ENCODE peak calls at places on chromosomes 2 and 18, in nine cellular contexts. P, A, N, J, O, T, Z, M and S are unnamed samples.

GRCh38 chr2:239856620-239857285 is 168.4 kb downstream of the NDUFA10 start:
- DNase-seq in P (no peak), A (no peak), N (no peak), J (no peak), O (no peak), T (no peak), Z (no peak), M (no peak), S (no peak)

GRCh38 chr18:79393181-79393598 is 2.5 kb upstream of the NFATC1 start:
- DNase-seq in P (no peak), A (no peak), N (no peak), J (no peak), O (peak), T (no peak), Z (no peak), M (no peak), S (no peak)

GRCh38 chr2:55026202-55026601 is 24.0 kb downstream of the RTN4 start:
- DNase-seq in P (no peak), A (no peak), N (no peak), J (no peak), O (no peak), T (no peak), Z (no peak), M (no peak), S (no peak)

GRCh38 chr2:200467806-200468686 is 41.8 kb downstream of the KCTD18 start:
- DNase-seq in P (no peak), A (no peak), N (no peak), J (no peak), O (no peak), T (no peak), Z (no peak), M (no peak), S (no peak)

GRCh38 chr18:23071285-23071684 is 64.0 kb upstream of the CABLES1 start:
- DNase-seq in P (peak), A (peak), N (peak), J (peak), O (peak), T (no peak), Z (no peak), M (peak), S (no peak)

GRCh38 chr2:81412681-81413080 is 1108.1 kb upstream of the LRRTM1 start:
- DNase-seq in P (no peak), A (no peak), N (no peak), J (no peak), O (no peak), T (no peak), Z (no peak), M (no peak), S (no peak)

GRCh38 chr2:223235986-223236385 is 184.0 kb downstream of the KCNE4 start:
- DNase-seq in P (no peak), A (no peak), N (no peak), J (no peak), O (no peak), T (no peak), Z (no peak), M (no peak), S (no peak)

GRCh38 chr2:189393440-189394111 is 47.7 kb upstream of the WDR75 start:
- DNase-seq in P (no peak), A (no peak), N (no peak), J (no peak), O (no peak), T (peak), Z (no peak), M (no peak), S (no peak)

GRCh38 chr2:151523825-151524224 is 114.1 kb downstream of the RIF1 start:
- DNase-seq in P (no peak), A (no peak), N (no peak), J (no peak), O (no peak), T (no peak), Z (no peak), M (no peak), S (no peak)

GRCh38 chr2:128797937-128798336 is 479.3 kb upstream of the HS6ST1 start:
- DNase-seq in P (no peak), A (no peak), N (no peak), J (peak), O (no peak), T (no peak), Z (no peak), M (peak), S (no peak)

GRCh38 chr2:239376942-239377531 is 23.8 kb downstream of the HDAC4 start:
- DNase-seq in P (no peak), A (no peak), N (no peak), J (no peak), O (peak), T (no peak), Z (no peak), M (no peak), S (no peak)

GRCh38 chr2:43107679-43108078 is 118.7 kb downstream of the ZFP36L2 start:
- DNase-seq in P (no peak), A (no peak), N (no peak), J (no peak), O (peak), T (no peak), Z (no peak), M (no peak), S (no peak)

GRCh38 chr18:13598591-13598990 is 127.8 kb downstream of the FAM210A start:
- DNase-seq in P (no peak), A (no peak), N (no peak), J (no peak), O (no peak), T (no peak), Z (no peak), M (no peak), S (no peak)

GRCh38 chr2:232333361-232334135 is 45.0 kb upstream of the ALPP start:
- DNase-seq in P (peak), A (peak), N (no peak), J (no peak), O (peak), T (no peak), Z (no peak), M (no peak), S (peak)

GRCh38 chr18:43965691-43966090 is 688.4 kb upstream of the SYT4 start:
- DNase-seq in P (no peak), A (no peak), N (no peak), J (no peak), O (no peak), T (no peak), Z (no peak), M (no peak), S (no peak)

GRCh38 chr2:16102287-16102975 is 162.1 kb downstream of the MYCN start:
- DNase-seq in P (no peak), A (no peak), N (no peak), J (no peak), O (no peak), T (no peak), Z (no peak), M (no peak), S (no peak)

GRCh38 chr2:228798931-228799588 is 472.0 kb downstream of the PID1 start:
- DNase-seq in P (no peak), A (no peak), N (no peak), J (no peak), O (no peak), T (no peak), Z (no peak), M (no peak), S (no peak)

GRCh38 chr2:19901201-19901457 is 654 bp downstream of the TTC32 start:
- DNase-seq in P (no peak), A (no peak), N (no peak), J (no peak), O (no peak), T (no peak), Z (no peak), M (no peak), S (no peak)
- TF ChIP-seq POLR2AphosphoS5 in P (no peak), A (no peak), N (no peak), J (no peak), O (no peak), T (no peak), Z (no peak), M (no peak), S (no peak)

GRCh38 chr2:217714268-217714643 is 288.5 kb downstream of the TNS1 start:
- DNase-seq in P (peak), A (no peak), N (no peak), J (no peak), O (no peak), T (no peak), Z (no peak), M (no peak), S (peak)

GRCh38 chr2:217711236-217711635 is 291.6 kb downstream of the TNS1 start:
- DNase-seq in P (no peak), A (no peak), N (no peak), J (no peak), O (no peak), T (no peak), Z (no peak), M (no peak), S (no peak)

GRCh38 chr2:217712431-217712830 is 290.4 kb downstream of the TNS1 start:
- DNase-seq in P (no peak), A (no peak), N (no peak), J (no peak), O (no peak), T (no peak), Z (no peak), M (no peak), S (no peak)

GRCh38 chr2:217715484-217715883 is 287.3 kb downstream of the TNS1 start:
- DNase-seq in P (no peak), A (no peak), N (no peak), J (no peak), O (no peak), T (no peak), Z (no peak), M (no peak), S (no peak)

GRCh38 chr2:217713395-217714267 is 289.2 kb downstream of the TNS1 start:
- DNase-seq in P (peak), A (peak), N (peak), J (peak), O (peak), T (peak), Z (peak), M (peak), S (peak)
- TF ChIP-seq POLR2A in P (no peak), A (no peak), N (no peak), J (no peak), O (no peak), T (no peak), Z (no peak), M (no peak), S (no peak)

DNA sequence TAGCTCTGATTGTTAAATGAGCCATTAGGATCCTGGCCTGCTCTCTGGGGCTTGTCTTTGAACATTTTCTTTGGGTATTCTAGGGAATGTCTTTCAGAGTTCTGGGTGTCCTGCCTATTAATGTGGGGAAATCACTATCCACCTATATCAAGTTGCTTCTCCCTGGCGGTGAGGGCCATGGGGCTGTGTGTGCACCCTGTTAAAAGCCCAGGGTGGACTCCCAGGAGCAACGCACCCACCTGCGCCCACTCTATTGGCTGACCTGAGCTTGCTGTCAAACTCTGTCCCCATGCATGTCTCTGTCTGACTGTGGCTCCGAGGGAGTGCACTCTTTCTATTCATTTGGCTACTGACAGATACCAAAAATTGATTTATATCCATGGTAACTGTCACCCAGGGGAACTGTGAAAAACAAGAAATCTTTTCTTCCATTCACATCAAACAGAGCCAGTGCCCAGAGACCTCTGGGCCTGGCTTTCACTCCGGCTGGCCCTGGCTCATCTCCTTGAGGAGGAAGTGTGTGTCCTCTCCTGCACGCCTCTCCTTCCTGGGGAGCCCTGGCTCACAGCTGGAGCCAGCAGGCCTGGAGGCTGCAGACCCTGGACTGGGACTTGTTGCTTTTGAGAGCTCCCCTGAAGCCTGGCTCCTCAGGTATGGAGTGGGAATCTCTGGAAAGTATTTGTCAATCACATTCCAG is 10.5 kb upstream of the TOGARAM2 start:
- DNase-seq in P (no peak), A (no peak), N (no peak), J (no peak), O (no peak), T (no peak), Z (no peak), M (no peak), S (no peak)
- TF ChIP-seq POLR2AphosphoS5 in P (no peak), A (no peak), N (no peak), J (no peak), O (no peak), T (no peak), Z (no peak), M (no peak), S (no peak)

GRCh38 chr2:73926493-73927327 is at the start of gene DGUOK:
- DNase-seq in P (peak), A (peak), N (peak), J (peak), O (peak), T (peak), Z (peak), M (peak), S (peak)
- TF ChIP-seq POLR2A in P (peak), A (peak), N (peak), J (no peak), O (peak), T (no peak), Z (peak), M (peak), S (peak)

GRCh38 chr2:2152451-2152850 is 178.6 kb downstream of the MYT1L start:
- DNase-seq in P (no peak), A (no peak), N (no peak), J (no peak), O (no peak), T (no peak), Z (no peak), M (no peak), S (no peak)
- TF ChIP-seq POLR2AphosphoS5 in P (no peak), A (no peak), N (no peak), J (no peak), O (no peak), T (no peak), Z (no peak), M (no peak), S (no peak)

DNA sequence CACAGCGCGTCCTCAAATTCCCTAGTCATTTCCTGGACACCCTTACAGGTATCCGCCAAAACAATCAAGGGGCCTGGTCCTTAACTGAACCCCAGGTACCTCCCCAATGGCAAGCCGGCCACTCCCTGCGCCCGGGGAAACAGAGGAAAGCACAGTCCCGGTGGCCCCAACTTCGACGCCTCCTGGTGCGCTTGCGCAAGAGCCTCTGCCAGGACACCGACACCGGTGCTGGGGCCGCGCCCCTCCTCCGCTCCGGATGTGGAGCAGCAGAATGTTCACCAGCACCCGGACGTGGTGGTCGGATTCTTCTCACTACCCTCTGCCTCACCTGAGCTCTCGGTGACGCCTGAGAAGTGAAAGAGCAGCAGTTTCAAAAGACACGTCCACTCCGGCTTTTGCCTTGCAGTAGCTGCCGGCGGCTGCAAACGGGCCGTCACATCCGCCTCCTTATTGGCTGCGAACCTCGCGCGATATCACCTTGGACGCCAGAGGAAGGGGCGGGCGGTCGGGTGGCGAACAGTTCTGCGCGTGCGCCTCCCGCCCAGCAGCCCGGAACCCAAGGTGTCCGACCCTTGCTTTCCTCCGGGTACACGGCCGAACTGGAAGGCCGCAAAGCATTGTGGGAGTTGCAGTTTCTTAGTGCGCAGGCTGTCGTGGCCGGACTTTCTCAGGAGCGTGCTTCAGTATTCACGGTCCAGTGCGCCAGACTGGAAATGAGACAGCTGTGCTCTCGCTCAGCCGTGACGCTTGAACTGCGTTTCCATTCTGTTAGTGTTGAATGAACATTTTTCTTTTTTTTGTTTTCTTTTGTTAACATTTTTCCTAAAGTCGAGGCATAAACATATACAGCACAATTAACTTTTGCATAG is at the start of gene TXNDC9:
- DNase-seq in P (peak), A (peak), N (peak), J (peak), O (peak), T (peak), Z (peak), M (peak), S (peak)
- TF ChIP-seq POLR2A in P (peak), A (peak), N (peak), J (no peak), O (peak), T (peak), Z (peak), M (peak), S (peak)

GRCh38 chr2:72085513-72085912 is 62.1 kb downstream of the CYP26B1 start:
- DNase-seq in P (no peak), A (no peak), N (no peak), J (no peak), O (no peak), T (no peak), Z (no peak), M (no peak), S (no peak)

GRCh38 chr2:72082887-72083286 is 64.8 kb downstream of the CYP26B1 start:
- DNase-seq in P (no peak), A (no peak), N (no peak), J (no peak), O (no peak), T (no peak), Z (no peak), M (no peak), S (no peak)

GRCh38 chr2:72085036-72085435 is 62.6 kb downstream of the CYP26B1 start:
- DNase-seq in P (no peak), A (no peak), N (no peak), J (no peak), O (no peak), T (no peak), Z (no peak), M (no peak), S (no peak)

GRCh38 chr2:72083751-72084583 is 63.7 kb downstream of the CYP26B1 start:
- DNase-seq in P (no peak), A (no peak), N (no peak), J (no peak), O (no peak), T (no peak), Z (no peak), M (no peak), S (no peak)

GRCh38 chr2:72084584-72084976 is 63.1 kb downstream of the CYP26B1 start:
- DNase-seq in P (no peak), A (no peak), N (no peak), J (no peak), O (no peak), T (no peak), Z (no peak), M (no peak), S (no peak)
- TF ChIP-seq POLR2AphosphoS5 in P (no peak), A (no peak), N (no peak), J (no peak), O (no peak), T (no peak), Z (no peak), M (no peak), S (no peak)

GRCh38 chr18:32355896-32356295 is 114.8 kb downstream of the GAREM1 start:
- DNase-seq in P (no peak), A (no peak), N (no peak), J (no peak), O (no peak), T (no peak), Z (no peak), M (no peak), S (no peak)

GRCh38 chr18:32362484-32362883 is 108.2 kb downstream of the GAREM1 start:
- DNase-seq in P (no peak), A (no peak), N (no peak), J (no peak), O (no peak), T (no peak), Z (no peak), M (no peak), S (no peak)

GRCh38 chr18:32360682-32361345 is 109.9 kb downstream of the GAREM1 start:
- DNase-seq in P (no peak), A (no peak), N (no peak), J (no peak), O (no peak), T (no peak), Z (no peak), M (no peak), S (no peak)

GRCh38 chr18:32358075-32358474 is 112.6 kb downstream of the GAREM1 start:
- DNase-seq in P (no peak), A (no peak), N (no peak), J (no peak), O (no peak), T (no peak), Z (no peak), M (no peak), S (no peak)

GRCh38 chr18:32358529-32358928 is 112.2 kb downstream of the GAREM1 start:
- DNase-seq in P (no peak), A (no peak), N (no peak), J (no peak), O (no peak), T (no peak), Z (no peak), M (no peak), S (no peak)
- TF ChIP-seq POLR2A in P (no peak), A (no peak), N (no peak), J (no peak), O (no peak), T (no peak), Z (no peak), M (no peak), S (no peak)

DNA sequence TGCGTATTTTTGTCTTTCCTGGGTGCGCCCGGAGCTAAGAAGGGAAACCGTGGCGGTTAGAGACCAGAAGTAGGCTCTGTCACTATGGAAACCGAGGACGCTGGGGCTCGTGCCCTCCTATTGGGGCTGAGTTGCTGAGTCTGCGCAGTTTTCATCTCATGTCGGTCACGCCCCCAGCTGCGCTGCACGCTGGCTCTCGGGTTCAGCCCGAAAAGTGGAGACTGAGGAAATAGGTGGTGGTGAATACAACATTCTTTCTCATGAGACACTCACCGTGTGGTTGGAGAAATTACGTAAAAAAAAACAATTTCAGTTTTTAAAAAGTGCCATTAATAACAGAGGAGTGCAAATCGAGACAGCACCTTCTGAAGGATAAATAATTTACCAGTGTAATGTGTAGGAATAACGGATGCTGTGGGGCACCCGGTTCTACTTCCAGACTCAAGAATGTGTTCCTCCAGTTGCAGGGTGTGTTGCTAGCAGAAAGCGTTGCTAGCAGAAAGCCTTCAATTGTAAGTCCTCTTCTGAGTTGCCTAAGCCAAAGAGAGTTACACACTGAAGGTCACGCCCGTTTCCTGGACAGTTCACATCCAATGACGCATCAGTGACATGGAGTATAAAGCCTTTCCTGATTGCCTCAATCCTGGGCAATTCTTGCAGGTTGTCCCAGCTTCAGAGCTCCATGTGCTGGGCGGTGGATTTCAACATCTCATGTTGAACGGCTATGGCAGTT is 20.4 kb upstream of the CXXC1 start:
- DNase-seq in P (peak), A (peak), N (peak), J (peak), O (peak), T (no peak), Z (peak), M (peak), S (peak)
- TF ChIP-seq POLR2AphosphoS5 in P (no peak), A (peak), N (no peak), J (no peak), O (peak), T (no peak), Z (no peak), M (no peak), S (no peak)

GRCh38 chr2:219207254-219207883 is 787 bp downstream of the ZFAND2B start:
- DNase-seq in P (no peak), A (no peak), N (no peak), J (no peak), O (peak), T (no peak), Z (no peak), M (no peak), S (no peak)

GRCh38 chr2:219205165-219205538 is 1.4 kb upstream of the ZFAND2B start:
- DNase-seq in P (no peak), A (no peak), N (no peak), J (no peak), O (peak), T (no peak), Z (no peak), M (no peak), S (no peak)

GRCh38 chr2:219205981-219206441 is 571 bp upstream of the ZFAND2B start:
- DNase-seq in P (no peak), A (no peak), N (no peak), J (no peak), O (no peak), T (no peak), Z (no peak), M (no peak), S (no peak)

GRCh38 chr2:219207884-219208740 is 1.5 kb downstream of the ZFAND2B start:
- DNase-seq in P (no peak), A (peak), N (no peak), J (no peak), O (peak), T (no peak), Z (no peak), M (no peak), S (no peak)

GRCh38 chr2:219206442-219207253 is at the start of gene ZFAND2B:
- DNase-seq in P (peak), A (peak), N (peak), J (peak), O (peak), T (peak), Z (peak), M (peak), S (peak)
- TF ChIP-seq POLR2A in P (peak), A (peak), N (peak), J (no peak), O (peak), T (peak), Z (peak), M (peak), S (peak)